ENCODE peak calls at places on chromosomes 4 and X, in nine cellular contexts. L is HFF-Myc, O is heart left ventricle, H is endodermal cell, P is cardiac muscle cell, X is fibroblast of mammary gland, D is bronchial epithelial cell, C is MM.1S, R is GM12865. F is an unnamed sample.

GRCh38 chr4:109943745-109944144 is 31.1 kb downstream of the EGF start:
- DNase-seq in L (no peak), O (no peak), H (no peak), P (no peak), X (no peak), D (no peak), C (no peak), R (no peak), F (no peak)

GRCh38 chrX:15245896-15246295 is 24.0 kb downstream of the ASB9 start:
- DNase-seq in L (no peak), O (no peak), H (no peak), P (peak), X (no peak), D (no peak), C (no peak), R (no peak), F (no peak)

GRCh38 chr4:139817657-139818452 is 152.2 kb downstream of the MGST2 start:
- DNase-seq in L (no peak), O (peak), H (no peak), P (no peak), X (no peak), D (peak), C (no peak), R (no peak), F (peak)

GRCh38 chr4:67452100-67452887 is 93.0 kb downstream of the CENPC start:
- DNase-seq in L (no peak), O (no peak), H (no peak), P (peak), X (peak), D (no peak), C (no peak), R (no peak), F (no peak)

GRCh38 chr4:10746371-10747143 is 62.0 kb upstream of the CLNK start:
- DNase-seq in L (no peak), O (peak), H (no peak), P (no peak), X (peak), D (no peak), C (no peak), R (no peak), F (no peak)

GRCh38 chr4:120440730-120441129 is 374.1 kb upstream of the MAD2L1 start:
- DNase-seq in L (no peak), O (no peak), H (no peak), P (no peak), X (no peak), D (no peak), C (no peak), R (no peak), F (no peak)

GRCh38 chr4:111628437-111628836 is 516.8 kb upstream of the FAM241A start:
- DNase-seq in L (no peak), O (no peak), H (peak), P (no peak), X (no peak), D (no peak), C (no peak), R (no peak), F (no peak)

GRCh38 chrX:40291553-40291952 is 193.8 kb upstream of the BCOR start:
- DNase-seq in L (no peak), O (no peak), H (no peak), P (no peak), X (no peak), D (peak), C (no peak), R (no peak), F (peak)

GRCh38 chrX:95076449-95076848 is 1402.4 kb downstream of the FAM133A start:
- DNase-seq in L (no peak), O (no peak), H (peak), P (peak), X (peak), D (peak), C (peak), R (peak), F (peak)

GRCh38 chr4:159762672-159763071 is 659.8 kb downstream of the RAPGEF2 start:
- DNase-seq in L (no peak), O (no peak), H (no peak), P (no peak), X (no peak), D (no peak), C (no peak), R (no peak), F (no peak)

GRCh38 chr4:4869731-4870483 is 10.4 kb downstream of the MSX1 start:
- DNase-seq in L (no peak), O (no peak), H (peak), P (no peak), X (peak), D (no peak), C (no peak), R (no peak), F (no peak)

GRCh38 chr4:100022792-100023222 is 72.7 kb upstream of the H2AZ1 start:
- DNase-seq in L (no peak), O (no peak), H (peak), P (peak), X (peak), D (no peak), C (no peak), R (no peak), F (no peak)

GRCh38 chr4:48334900-48335384 is 6.4 kb upstream of the SLAIN2 start:
- DNase-seq in L (no peak), O (no peak), H (no peak), P (peak), X (peak), D (no peak), C (no peak), R (no peak), F (no peak)

GRCh38 chrX:66050140-66050569 is 10.3 kb upstream of the VSIG4 start:
- DNase-seq in L (no peak), O (no peak), H (no peak), P (no peak), X (no peak), D (no peak), C (no peak), R (peak), F (no peak)

GRCh38 chrX:74343327-74343969 is 39.5 kb downstream of the ZCCHC13 start:
- DNase-seq in L (no peak), O (no peak), H (no peak), P (no peak), X (no peak), D (no peak), C (no peak), R (no peak), F (no peak)

GRCh38 chr4:65007841-65008439 is 598.7 kb upstream of the TECRL start:
- DNase-seq in L (no peak), O (no peak), H (peak), P (peak), X (peak), D (peak), C (peak), R (peak), F (peak)

GRCh38 chr4:168218663-168219062 is 99.9 kb downstream of the DDX60 start:
- DNase-seq in L (no peak), O (no peak), H (no peak), P (peak), X (peak), D (peak), C (no peak), R (no peak), F (peak)

GRCh38 chrX:70421618-70422017 is 1.5 kb upstream of the GDPD2 start:
- DNase-seq in L (no peak), O (no peak), H (peak), P (no peak), X (no peak), D (no peak), C (no peak), R (no peak), F (no peak)

GRCh38 chrX:150236304-150236703 is 126.8 kb upstream of the MAMLD1 start:
- DNase-seq in L (no peak), O (no peak), H (peak), P (no peak), X (peak), D (peak), C (no peak), R (no peak), F (peak)

GRCh38 chr4:103499094-103499493 is 220.7 kb downstream of the TACR3 start:
- DNase-seq in L (peak), O (no peak), H (no peak), P (peak), X (peak), D (no peak), C (no peak), R (no peak), F (no peak)

GRCh38 chrX:74835566-74835965 is 89.7 kb downstream of the NEXMIF start:
- DNase-seq in L (no peak), O (no peak), H (no peak), P (no peak), X (no peak), D (no peak), C (peak), R (peak), F (peak)

GRCh38 chr4:39609454-39609911 is 29.2 kb downstream of the SMIM14 start:
- DNase-seq in L (no peak), O (no peak), H (no peak), P (no peak), X (no peak), D (no peak), C (no peak), R (peak), F (peak)

GRCh38 chr4:156771171-156771837 is 200.3 kb downstream of the PDGFC start:
- DNase-seq in L (peak), O (no peak), H (no peak), P (peak), X (peak), D (peak), C (peak), R (peak), F (peak)

GRCh38 chrX:92213781-92214180 is 434.6 kb downstream of the PCDH11X start:
- DNase-seq in L (no peak), O (no peak), H (no peak), P (no peak), X (peak), D (peak), C (no peak), R (no peak), F (peak)

GRCh38 chrX:107654778-107655761 is 26.8 kb downstream of the PRPS1 start:
- DNase-seq in L (peak), O (peak), H (peak), P (peak), X (peak), D (peak), C (no peak), R (peak), F (peak)

GRCh38 chrX:653316-653715 is 22.7 kb downstream of the SHOX start:
- DNase-seq in L (no peak), O (no peak), H (no peak), P (no peak), X (no peak), D (no peak), C (no peak), R (no peak), F (no peak)

GRCh38 chrX:129634541-129634940 is 20.2 kb downstream of the APLN start:
- DNase-seq in L (no peak), O (no peak), H (no peak), P (no peak), X (no peak), D (no peak), C (no peak), R (no peak), F (no peak)

GRCh38 chrX:121256653-121257052 is 209.2 kb downstream of the GLUD2 start:
- DNase-seq in L (no peak), O (no peak), H (no peak), P (peak), X (peak), D (peak), C (no peak), R (no peak), F (peak)

GRCh38 chr4:15373363-15373762 is 54.5 kb upstream of the C1QTNF7 start:
- DNase-seq in L (no peak), O (no peak), H (no peak), P (no peak), X (peak), D (no peak), C (no peak), R (no peak), F (peak)

GRCh38 chr4:110953191-110953590 is 330.3 kb upstream of the PITX2 start:
- DNase-seq in L (no peak), O (no peak), H (no peak), P (no peak), X (no peak), D (no peak), C (no peak), R (no peak), F (no peak)

GRCh38 chr4:125097729-125098128 is 217.0 kb upstream of the FAT4 start:
- DNase-seq in L (no peak), O (no peak), H (no peak), P (no peak), X (no peak), D (peak), C (no peak), R (no peak), F (peak)

GRCh38 chrX:48025561-48025960 is 18.8 kb downstream of the SPACA5 start:
- DNase-seq in L (peak), O (no peak), H (peak), P (peak), X (peak), D (peak), C (peak), R (peak), F (peak)

GRCh38 chr4:55727746-55728145 is 91.6 kb upstream of the NMU start:
- DNase-seq in L (no peak), O (no peak), H (no peak), P (no peak), X (no peak), D (no peak), C (no peak), R (no peak), F (no peak)

GRCh38 chr4:20430555-20430954 is 178.8 kb downstream of the SLIT2 start:
- DNase-seq in L (no peak), O (no peak), H (no peak), P (peak), X (peak), D (peak), C (no peak), R (no peak), F (peak)

GRCh38 chr4:70703695-70704332 is 15.5 kb downstream of the UTP3 start:
- DNase-seq in L (no peak), O (no peak), H (no peak), P (peak), X (peak), D (peak), C (no peak), R (no peak), F (peak)

GRCh38 chrX:120549483-120550452 is 11.0 kb downstream of the CUL4B start:
- DNase-seq in L (peak), O (peak), H (no peak), P (peak), X (peak), D (peak), C (no peak), R (no peak), F (peak)

GRCh38 chr4:65623509-65623908 is 46.8 kb downstream of the EPHA5 start:
- DNase-seq in L (no peak), O (no peak), H (no peak), P (peak), X (peak), D (peak), C (no peak), R (no peak), F (peak)

GRCh38 chr4:6609415-6610079 is 30.9 kb upstream of the MRFAP1 start:
- DNase-seq in L (no peak), O (no peak), H (no peak), P (no peak), X (no peak), D (no peak), C (no peak), R (no peak), F (no peak)
- TF ChIP-seq CTCF in L (no peak), O (no peak), H (no peak), P (no peak), X (no peak), D (no peak), C (no peak), R (no peak), F (no peak)

GRCh38 chr4:78222575-78223186 is 165.6 kb downstream of the FRAS1 start:
- DNase-seq in L (no peak), O (no peak), H (peak), P (no peak), X (no peak), D (peak), C (no peak), R (no peak), F (no peak)
- H3K4me3 ChIP-seq in L (no peak), O (no peak), H (peak), P (no peak), X (no peak), D (no peak), C (no peak), R (no peak), F (no peak)

DNA sequence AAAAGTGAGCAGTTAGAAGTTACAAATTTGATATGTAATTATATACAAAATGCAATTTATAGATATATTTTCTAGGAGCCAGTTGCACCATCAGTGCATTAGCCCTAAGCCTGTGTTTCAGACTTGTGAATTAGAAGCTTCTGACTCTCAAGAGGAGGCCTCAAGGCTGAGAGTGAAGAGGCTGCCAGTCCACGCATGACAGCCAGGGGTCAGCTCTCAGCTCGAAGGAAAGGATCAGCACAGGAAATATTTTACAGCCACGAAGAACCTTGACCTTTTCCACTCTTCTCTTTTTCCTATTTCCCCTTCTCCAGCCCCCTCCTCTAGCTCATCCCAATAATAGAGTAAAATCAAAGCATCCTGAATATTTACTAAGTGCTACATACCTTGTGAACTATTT is 642.4 kb downstream of the TRIML1 start:
- DNase-seq in L (no peak), O (no peak), H (peak), P (no peak), X (peak), D (no peak), C (peak), R (no peak), F (peak)
- TF ChIP-seq CTCF in L (peak), O (peak), H (peak), P (no peak), X (peak), D (peak), C (peak), R (no peak), F (peak)

DNA sequence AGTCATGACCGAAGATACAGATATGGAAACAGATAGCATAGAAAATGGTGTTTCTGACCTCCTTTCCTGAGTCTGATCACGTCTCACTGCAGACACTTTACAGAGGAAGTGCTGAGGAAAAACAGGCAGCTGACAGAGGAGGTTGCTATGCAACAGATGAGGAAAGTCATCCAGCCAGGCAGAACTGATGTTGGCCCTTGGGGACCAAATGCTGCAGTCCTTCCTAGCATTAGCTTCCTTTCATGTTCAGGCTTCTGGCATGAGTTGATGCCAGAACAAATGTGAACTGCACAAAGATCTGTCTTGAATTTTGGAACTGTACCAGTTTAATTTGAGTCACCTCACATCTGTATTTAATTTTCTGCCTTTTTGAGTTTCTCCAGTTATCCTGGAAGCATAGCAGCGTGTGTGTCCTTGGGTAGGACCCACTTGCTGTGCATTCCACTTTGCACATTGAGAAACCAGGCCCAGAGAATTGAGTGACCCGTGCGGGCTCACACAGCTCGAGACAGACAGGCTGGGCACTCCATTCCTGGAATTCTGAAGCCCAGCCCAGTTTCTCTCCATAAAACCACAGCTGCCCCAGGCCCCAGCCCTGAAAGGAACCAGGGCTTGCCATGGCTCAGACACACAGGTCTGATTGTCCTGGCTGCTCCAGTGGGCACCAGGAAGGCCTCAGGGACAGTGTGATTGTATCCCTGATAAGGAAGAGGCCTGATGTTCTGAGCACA is 1.4 kb upstream of the MAGED1 start:
- DNase-seq in L (peak), O (peak), H (peak), P (peak), X (peak), D (peak), C (no peak), R (peak), F (no peak)
- H3K4me3 ChIP-seq in L (no peak), O (no peak), H (no peak), P (no peak), X (no peak), D (no peak), C (no peak), R (no peak), F (no peak)

GRCh38 chr4:6783111-6783981 is 819 bp downstream of the KIAA0232 start:
- DNase-seq in L (no peak), O (peak), H (peak), P (peak), X (peak), D (peak), C (peak), R (peak), F (peak)
- TF ChIP-seq CTCF in L (no peak), O (peak), H (peak), P (no peak), X (no peak), D (peak), C (no peak), R (peak), F (no peak)

GRCh38 chr4:86091201-86091600 is 268.7 kb downstream of the MAPK10 start:
- DNase-seq in L (no peak), O (no peak), H (no peak), P (no peak), X (peak), D (peak), C (no peak), R (no peak), F (peak)
- H3K4me3 ChIP-seq in L (no peak), O (no peak), H (no peak), P (no peak), X (no peak), D (no peak), C (no peak), R (no peak), F (no peak)

GRCh38 chr4:8155660-8156421 is 2.8 kb downstream of the ABLIM2 start:
- DNase-seq in L (no peak), O (no peak), H (no peak), P (no peak), X (no peak), D (no peak), C (no peak), R (no peak), F (no peak)
- TF ChIP-seq CTCF in L (no peak), O (no peak), H (peak), P (no peak), X (no peak), D (no peak), C (no peak), R (no peak), F (no peak)

DNA sequence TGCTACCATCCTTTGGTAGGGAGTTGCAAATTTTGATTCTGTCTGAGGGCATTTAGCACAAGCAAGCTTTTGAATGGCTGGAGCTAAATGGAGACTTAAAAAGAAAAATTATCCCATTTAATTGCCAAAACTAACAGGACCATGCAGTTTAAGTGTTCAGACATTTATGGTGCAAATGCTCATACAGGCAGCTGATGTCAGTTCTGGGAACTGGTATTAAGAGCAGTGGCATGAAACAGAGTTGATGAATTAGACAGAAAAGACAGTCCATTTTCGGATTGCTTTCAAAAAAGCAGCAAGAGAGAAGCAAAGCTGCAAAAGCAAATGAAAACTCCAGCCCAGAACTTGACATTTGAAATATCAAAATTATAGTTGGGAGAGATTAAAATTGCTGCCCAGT is 1.3 kb downstream of the SCRG1 start:
- DNase-seq in L (no peak), O (no peak), H (no peak), P (no peak), X (no peak), D (no peak), C (no peak), R (no peak), F (no peak)
- H3K4me3 ChIP-seq in L (no peak), O (no peak), H (no peak), P (no peak), X (no peak), D (no peak), C (no peak), R (no peak), F (no peak)

DNA sequence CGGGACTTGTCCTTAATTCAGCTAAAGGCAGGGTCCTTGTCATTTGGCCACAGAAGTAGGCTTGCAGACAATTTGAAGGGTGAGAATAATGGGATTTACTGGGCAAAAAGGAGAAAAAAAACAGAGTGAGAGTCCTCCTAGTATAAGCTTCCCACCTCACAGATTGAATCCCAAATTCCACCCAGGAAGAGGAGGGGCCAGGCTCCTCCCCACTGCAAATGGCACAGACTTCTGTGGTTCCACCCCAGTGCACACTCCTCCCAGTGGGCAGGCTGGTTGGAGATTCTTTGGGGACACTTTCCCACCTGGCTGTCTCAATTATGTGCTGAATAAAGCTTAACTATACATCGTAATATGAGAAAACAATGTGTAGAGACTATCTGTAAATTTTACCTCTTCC is 31.6 kb downstream of the MEPE start:
- DNase-seq in L (no peak), O (no peak), H (no peak), P (no peak), X (no peak), D (no peak), C (no peak), R (no peak), F (no peak)
- TF ChIP-seq CTCF in L (no peak), O (no peak), H (no peak), P (no peak), X (no peak), D (no peak), C (no peak), R (no peak), F (no peak)

GRCh38 chrX:134374910-134375309 is 85.1 kb upstream of the HPRT1 start:
- DNase-seq in L (no peak), O (no peak), H (no peak), P (peak), X (no peak), D (no peak), C (no peak), R (no peak), F (no peak)
- H3K4me3 ChIP-seq in L (peak), O (no peak), H (peak), P (peak), X (peak), D (no peak), C (peak), R (peak), F (peak)